ENCODE peak calls at places on chromosomes 1 and 21, in eight cellular contexts. R, F, V, W, L, Q, C and N are unnamed samples.

GRCh38 chr1:53341521-53341895 is 13.6 kb upstream of the LRP8 start:
- DNase-seq in W (peak), V (no peak), F (no peak), C (no peak), R (no peak), Q (no peak), L (no peak), N (no peak)

GRCh38 chr1:206909167-206909882 is 12.1 kb downstream of the IL24 start:
- DNase-seq in V (peak), L (peak), R (no peak), Q (no peak), W (peak), F (no peak), C (peak), N (no peak)

GRCh38 chr1:180397190-180397589 is 105.2 kb downstream of the ACBD6 start:
- DNase-seq in C (no peak), Q (no peak), L (no peak), R (no peak), W (no peak), V (no peak), F (no peak), N (no peak)

GRCh38 chr1:215421772-215422171 is 145.3 kb upstream of the KCTD3 start:
- DNase-seq in W (no peak), R (no peak), V (no peak), L (no peak), Q (no peak), F (no peak), C (no peak), N (no peak)

GRCh38 chr1:184954232-184954995 is 19.9 kb downstream of the NIBAN1 start:
- DNase-seq in V (no peak), Q (no peak), C (no peak), W (no peak), L (no peak), R (peak), F (no peak), N (peak)

GRCh38 chr1:219188331-219188803 is 14.7 kb downstream of the LYPLAL1 start:
- DNase-seq in C (no peak), V (no peak), Q (no peak), R (peak), L (no peak), W (no peak), F (no peak), N (no peak)

GRCh38 chr1:170623171-170623570 is 40.8 kb upstream of the PRRX1 start:
- DNase-seq in R (peak), Q (no peak), L (no peak), F (peak), C (no peak), W (no peak), V (no peak), N (peak)

GRCh38 chr1:12475947-12476346 is 142.1 kb downstream of the DHRS3 start:
- DNase-seq in L (no peak), C (no peak), V (no peak), F (no peak), W (no peak), Q (no peak), R (peak), N (no peak)

GRCh38 chr1:225603538-225604354 is 49.2 kb downstream of the ENAH start:
- DNase-seq in Q (no peak), F (no peak), C (no peak), V (no peak), R (peak), L (no peak), W (no peak), N (peak)

DNA sequence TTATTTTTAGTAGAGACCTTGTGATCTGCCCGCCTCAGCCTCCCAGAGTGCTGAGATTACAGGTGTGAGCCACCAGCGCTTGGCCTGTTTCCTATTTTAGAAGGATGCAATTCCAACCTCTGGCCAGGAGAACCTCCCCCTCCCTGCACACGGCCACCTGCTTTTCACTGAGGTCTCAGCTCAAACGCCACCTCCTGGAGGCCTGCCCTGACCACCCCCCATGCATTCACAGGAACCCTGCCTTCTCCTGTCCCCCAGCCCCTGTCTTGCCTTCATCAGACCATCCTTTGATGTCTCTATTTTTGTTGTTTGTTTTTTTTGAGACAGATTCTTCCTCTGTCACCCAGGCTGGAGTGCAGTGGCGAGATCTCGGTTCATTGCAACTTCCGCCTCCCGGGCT is 2.3 kb downstream of the SRM start:
- DNase-seq in C (no peak), W (no peak), V (no peak), L (no peak), R (no peak), Q (no peak), F (no peak), N (no peak)
- TF ChIP-seq CTCF in C (no peak), W (no peak), V (no peak), L (no peak), R (no peak), Q (no peak), F (no peak), N (no peak)

GRCh38 chr1:240598602-240599001 is 13.4 kb downstream of the GREM2 start:
- DNase-seq in C (no peak), L (no peak), V (no peak), R (no peak), W (no peak), F (no peak), Q (no peak), N (no peak)

GRCh38 chr1:240598201-240598600 is 13.8 kb downstream of the GREM2 start:
- DNase-seq in L (no peak), C (no peak), W (no peak), R (peak), Q (no peak), V (no peak), F (no peak), N (no peak)

GRCh38 chr1:240599830-240600229 is 12.1 kb downstream of the GREM2 start:
- DNase-seq in V (no peak), W (no peak), F (no peak), C (no peak), L (no peak), R (no peak), Q (no peak), N (no peak)

GRCh38 chr1:240599299-240599698 is 12.7 kb downstream of the GREM2 start:
- DNase-seq in Q (no peak), W (no peak), V (no peak), F (no peak), R (no peak), L (no peak), C (no peak), N (no peak)

DNA sequence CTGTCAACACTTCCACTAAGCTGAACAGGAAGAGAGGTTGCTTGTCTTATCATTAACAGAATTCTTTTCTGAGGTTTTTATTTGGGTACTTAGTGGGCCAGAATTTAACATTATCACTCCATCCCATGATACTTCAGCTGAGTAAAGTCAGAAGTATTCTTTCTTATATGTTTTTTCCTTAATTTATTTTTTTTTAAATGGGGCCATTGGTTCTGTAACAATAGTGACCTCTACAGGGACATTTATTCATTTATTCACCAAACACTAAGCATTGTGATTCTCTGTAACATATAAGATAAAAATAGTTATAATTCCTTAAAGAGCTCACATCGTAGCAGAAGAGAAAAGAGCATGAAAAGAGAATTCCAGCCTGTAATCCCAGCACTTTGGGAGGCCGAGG is 9.8 kb downstream of the GREM2 start:
- DNase-seq in Q (no peak), C (no peak), L (no peak), W (no peak), V (no peak), R (peak), F (no peak), N (no peak)
- TF ChIP-seq CTCF in Q (no peak), C (peak), L (no peak), W (no peak), V (no peak), R (peak), F (peak), N (peak)

DNA sequence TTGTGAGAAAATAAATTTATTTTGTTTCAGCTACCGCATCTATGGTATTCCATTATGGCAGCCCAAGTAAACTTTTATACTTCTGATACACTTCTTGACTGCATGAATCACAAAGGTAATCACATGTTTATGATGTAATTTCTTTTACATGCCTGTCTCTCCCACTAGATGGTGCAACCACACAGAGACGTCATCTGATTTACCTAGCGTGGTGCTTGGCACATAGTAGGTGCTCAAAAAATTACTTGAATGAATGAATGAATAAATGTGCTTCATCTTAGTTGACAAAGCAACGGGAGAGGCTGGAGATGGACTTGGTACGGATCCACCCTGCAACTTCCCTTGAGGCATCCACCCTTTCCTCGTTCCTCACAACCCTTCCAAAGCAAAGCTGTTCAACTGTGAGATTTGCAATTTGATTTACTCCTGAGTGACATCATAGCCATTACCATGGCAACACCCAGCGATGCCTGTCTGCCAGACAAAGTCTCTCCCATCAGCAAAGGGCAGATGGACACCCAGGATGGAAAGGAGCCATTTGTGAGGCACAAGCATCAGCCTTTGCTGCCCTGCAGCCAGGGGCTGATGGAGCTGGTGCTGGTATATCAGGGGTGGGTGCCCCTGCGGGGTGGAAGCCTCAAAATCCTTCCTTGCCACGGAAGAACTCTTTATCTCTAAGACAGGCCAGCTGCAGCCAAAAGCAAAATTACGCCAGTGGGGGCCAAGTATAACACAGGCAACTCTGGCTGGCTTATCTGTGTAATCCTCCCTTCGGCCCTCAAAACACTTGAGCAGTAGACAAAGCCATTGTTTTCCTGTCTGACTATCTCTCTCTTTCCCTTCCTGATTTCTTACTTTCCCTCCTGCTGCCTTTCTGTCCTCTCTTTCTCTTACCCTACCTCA is 18.9 kb upstream of the VWA5B1 start:
- DNase-seq in R (no peak), C (no peak), L (peak), Q (no peak), W (no peak), V (no peak), F (no peak), N (no peak)
- TF ChIP-seq CTCF in R (no peak), C (peak), L (no peak), Q (peak), W (no peak), V (no peak), F (no peak), N (peak)

GRCh38 chr1:196733091-196733970 is 41.3 kb upstream of the CFHR3 start:
- DNase-seq in Q (no peak), F (no peak), C (no peak), R (no peak), W (no peak), V (no peak), L (no peak), N (no peak)

GRCh38 chr1:196734006-196734405 is 40.6 kb upstream of the CFHR3 start:
- DNase-seq in W (no peak), Q (no peak), F (no peak), R (no peak), V (no peak), L (no peak), C (no peak), N (no peak)

GRCh38 chr1:196734460-196734859 is 40.2 kb upstream of the CFHR3 start:
- DNase-seq in F (no peak), W (no peak), L (no peak), Q (no peak), C (no peak), R (no peak), V (no peak), N (no peak)

DNA sequence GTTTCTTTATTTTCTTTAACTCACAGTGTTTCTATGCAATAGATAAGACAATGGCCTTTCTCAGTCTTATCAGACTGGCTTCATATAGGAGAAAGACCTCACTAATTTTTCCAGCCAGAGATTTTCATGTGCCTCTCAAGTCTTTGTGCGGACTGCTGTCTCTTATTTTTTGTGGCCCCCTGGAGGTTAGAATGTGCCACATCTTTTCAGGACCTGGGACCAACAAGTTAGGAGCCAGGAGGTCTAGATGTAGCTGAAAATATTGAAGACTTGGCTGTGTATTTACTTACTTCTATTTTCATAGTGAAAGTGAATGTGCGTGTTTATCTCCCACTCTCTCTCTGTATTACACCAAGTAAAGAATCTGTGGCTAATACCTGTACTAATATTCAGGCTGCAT is 42.1 kb upstream of the CFHR3 start:
- DNase-seq in L (no peak), Q (no peak), V (no peak), W (no peak), C (no peak), R (no peak), F (no peak), N (no peak)
- TF ChIP-seq CTCF in L (no peak), Q (no peak), V (no peak), W (no peak), C (peak), R (no peak), F (peak), N (peak)

GRCh38 chr21:44985441-44986401 is 45.9 kb downstream of the SLX9 start:
- DNase-seq in W (no peak), F (no peak), V (no peak), C (peak), Q (no peak), R (no peak), L (peak), N (no peak)

GRCh38 chr21:44986471-44987291 is 46.9 kb downstream of the SLX9 start:
- DNase-seq in F (no peak), W (no peak), C (peak), L (peak), R (no peak), V (no peak), Q (no peak), N (no peak)

GRCh38 chr21:44983421-44984206 is 43.8 kb downstream of the SLX9 start:
- DNase-seq in C (no peak), W (no peak), V (no peak), Q (no peak), R (no peak), F (no peak), L (peak), N (no peak)

GRCh38 chr21:44984428-44984791 is 44.6 kb downstream of the SLX9 start:
- DNase-seq in F (no peak), V (no peak), L (peak), Q (no peak), C (no peak), W (no peak), R (no peak), N (no peak)

DNA sequence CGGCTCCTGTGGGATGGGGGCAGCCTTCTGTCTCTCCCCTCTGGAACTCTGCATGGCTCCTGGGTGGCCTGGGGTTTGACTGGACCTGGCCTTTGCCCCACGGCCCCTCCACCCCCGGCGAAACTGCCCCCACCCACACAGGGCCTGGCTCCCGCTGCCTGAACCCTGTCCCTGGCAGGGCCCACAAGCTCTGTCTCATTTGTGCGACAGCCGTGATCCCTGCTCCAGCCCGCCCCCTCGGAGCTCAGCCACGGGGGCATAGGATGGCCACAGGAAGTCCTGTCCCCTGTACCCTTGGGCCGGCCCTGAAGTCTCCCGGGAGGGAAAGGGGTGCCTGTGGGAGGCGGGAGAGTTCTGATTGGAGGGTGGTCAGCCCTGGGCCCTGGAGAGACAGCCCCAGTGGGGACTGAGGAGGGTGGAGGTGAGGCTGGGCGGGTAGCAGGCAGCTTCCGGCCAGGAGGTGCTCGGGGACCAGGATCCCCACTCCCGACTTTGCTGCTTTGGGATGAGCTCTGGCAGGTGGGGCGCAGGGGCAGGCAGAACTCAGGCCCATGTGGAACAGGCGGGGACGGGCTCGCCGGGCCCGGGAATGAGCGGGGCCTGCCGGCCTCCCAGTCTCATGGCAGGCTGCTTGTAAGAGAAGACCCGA is 45.1 kb downstream of the SLX9 start:
- DNase-seq in L (peak), R (no peak), Q (no peak), V (no peak), F (no peak), C (peak), W (no peak), N (no peak)
- TF ChIP-seq CTCF in L (no peak), R (no peak), Q (no peak), V (no peak), F (no peak), C (no peak), W (no peak), N (no peak)

DNA sequence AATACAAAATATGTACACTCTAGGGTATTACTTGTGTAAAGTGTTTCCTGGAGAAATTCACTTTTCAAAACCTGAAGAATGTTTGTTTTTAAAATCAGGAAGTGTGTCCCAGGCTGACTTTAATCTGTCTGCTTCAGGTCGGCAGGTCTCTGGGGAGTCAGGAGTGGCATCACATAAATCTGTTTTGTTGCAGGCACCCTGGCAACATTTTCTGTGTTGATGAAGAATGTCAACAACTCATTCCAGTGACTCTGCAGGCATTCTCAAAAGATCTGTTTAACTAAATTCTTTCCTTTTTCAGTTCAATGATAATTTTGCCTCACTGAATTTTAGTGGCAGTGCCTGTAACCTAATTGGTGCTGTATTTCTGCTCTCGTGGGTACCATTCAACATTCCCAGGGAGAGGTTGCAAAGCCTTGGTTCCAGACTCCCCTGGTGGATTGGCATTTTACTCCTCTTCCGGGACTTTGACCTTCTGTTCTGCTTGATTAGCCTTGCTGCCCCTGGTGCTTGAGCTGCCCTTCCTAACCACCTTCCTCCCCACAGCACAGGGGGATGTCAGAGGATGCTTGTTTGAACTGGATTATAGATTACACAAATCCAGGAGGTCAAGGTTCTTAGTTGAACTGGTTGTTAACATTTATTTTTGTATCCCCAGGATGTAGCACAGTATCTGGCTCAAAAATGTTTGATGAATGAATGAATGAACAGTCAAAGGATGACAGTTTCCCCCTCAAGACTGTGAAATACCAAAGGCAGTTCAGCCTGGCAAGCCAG is 55.4 kb upstream of the LPGAT1 start:
- DNase-seq in Q (no peak), F (no peak), W (no peak), L (no peak), C (no peak), R (no peak), V (no peak), N (no peak)
- TF ChIP-seq CTCF in Q (no peak), F (no peak), W (no peak), L (no peak), C (no peak), R (no peak), V (no peak), N (no peak)

DNA sequence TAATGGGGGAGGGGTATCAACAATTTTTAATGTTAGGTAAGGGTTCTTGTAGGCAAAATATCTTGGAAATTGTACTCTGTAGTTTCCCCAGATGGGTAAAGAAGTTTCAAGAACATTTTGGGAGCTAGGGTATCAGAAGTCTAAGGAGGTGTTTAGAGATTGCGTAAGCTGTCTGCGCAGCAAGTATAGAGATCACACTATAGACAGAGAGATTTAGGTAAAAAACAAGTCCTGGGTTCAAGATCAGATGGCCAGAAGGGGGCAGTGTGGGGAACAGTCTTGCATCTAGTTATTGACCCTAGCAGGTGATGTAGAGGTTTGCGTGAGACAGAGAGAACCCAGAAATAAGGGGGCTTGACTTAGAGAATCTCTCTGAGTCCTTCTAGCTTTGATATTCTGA is 80.8 kb downstream of the S1PR1 start:
- DNase-seq in V (no peak), Q (no peak), L (no peak), F (no peak), C (peak), W (no peak), R (no peak), N (no peak)
- TF ChIP-seq CTCF in V (no peak), Q (peak), L (peak), F (no peak), C (peak), W (no peak), R (no peak), N (peak)

GRCh38 chr1:62832276-62832675 is 48.3 kb downstream of the ATG4C start:
- DNase-seq in V (no peak), Q (no peak), C (peak), L (no peak), W (no peak), F (no peak), R (no peak), N (no peak)
- TF ChIP-seq CTCF in V (no peak), Q (no peak), C (peak), L (no peak), W (no peak), F (no peak), R (no peak), N (no peak)